ENCODE peak calls at places on chromosomes 5 and 9, in four cellular contexts. One of them, this sample, is unnamed.
A peak's percentile ranks its signal among the peaks of the same experiment; 100 is the strongest.

GRCh38 chr9:21434202-21435014 is 5.8 kb upstream of the IFNA1 start:
- DNase-seq in SK-N-SH: peak; percentile 16
- DNase-seq in GM12878: no peak
- DNase-seq in K562: no peak
- DNase-seq in this sample: peak; percentile 73

GRCh38 chr5:43609752-43610151 is 6.8 kb downstream of the NNT start:
- DNase-seq in GM12878: no peak
- DNase-seq in K562: peak; percentile 28
- DNase-seq in SK-N-SH: no peak
- DNase-seq in this sample: no peak

GRCh38 chr5:71830626-71831539 is 111.8 kb downstream of the CARTPT start:
- DNase-seq in SK-N-SH: no peak
- DNase-seq in GM12878: no peak
- DNase-seq in K562: no peak
- DNase-seq in this sample: peak; percentile 83

GRCh38 chr5:157431544-157432200 is 28.3 kb upstream of the NIPAL4 start:
- DNase-seq in GM12878: peak; percentile 35
- DNase-seq in SK-N-SH: no peak
- DNase-seq in K562: no peak
- DNase-seq in this sample: peak; percentile 69

GRCh38 chr5:116583085-116583766 is 8.6 kb upstream of the SEMA6A start:
- DNase-seq in K562: no peak
- DNase-seq in SK-N-SH: no peak
- DNase-seq in GM12878: no peak
- DNase-seq in this sample: peak; percentile 4

GRCh38 chr5:37774912-37775483 is 64.8 kb downstream of the GDNF start:
- DNase-seq in SK-N-SH: no peak
- DNase-seq in GM12878: peak; percentile 5
- DNase-seq in K562: peak; percentile 43
- DNase-seq in this sample: peak; percentile 31

GRCh38 chr9:122226758-122227575 is 1.8 kb downstream of the LHX6 start:
- DNase-seq in K562: no peak
- DNase-seq in GM12878: no peak
- DNase-seq in SK-N-SH: peak; percentile 69
- DNase-seq in this sample: no peak

GRCh38 chr5:120007619-120008018 is 378.3 kb downstream of the FAM170A start:
- DNase-seq in GM12878: no peak
- DNase-seq in SK-N-SH: no peak
- DNase-seq in K562: no peak
- DNase-seq in this sample: no peak

GRCh38 chr5:115472601-115473000 is 72.0 kb downstream of the FEM1C start:
- DNase-seq in GM12878: no peak
- DNase-seq in K562: no peak
- DNase-seq in SK-N-SH: no peak
- DNase-seq in this sample: no peak

GRCh38 chr5:83265318-83265717 is 188.0 kb downstream of the XRCC4 start:
- DNase-seq in SK-N-SH: peak; percentile 14
- DNase-seq in GM12878: no peak
- DNase-seq in K562: no peak
- DNase-seq in this sample: peak; percentile 43

GRCh38 chr5:67301285-67301904 is 104.8 kb upstream of the CD180 start:
- DNase-seq in SK-N-SH: no peak
- DNase-seq in GM12878: no peak
- DNase-seq in K562: no peak
- DNase-seq in this sample: peak; percentile 82

GRCh38 chr9:18665947-18666346 is 192.0 kb downstream of the ADAMTSL1 start:
- DNase-seq in GM12878: no peak
- DNase-seq in K562: no peak
- DNase-seq in SK-N-SH: no peak
- DNase-seq in this sample: no peak

GRCh38 chr5:142433526-142434321 is 108.9 kb upstream of the SPRY4 start:
- DNase-seq in K562: no peak
- DNase-seq in GM12878: no peak
- DNase-seq in SK-N-SH: no peak
- DNase-seq in this sample: peak; percentile 47

GRCh38 chr5:50667079-50667652 is 729 bp downstream of the PARP8 start:
- DNase-seq in SK-N-SH: peak; percentile 80
- DNase-seq in GM12878: no peak
- DNase-seq in K562: no peak
- DNase-seq in this sample: peak; percentile 41

GRCh38 chr5:35114698-35115097 is 66.9 kb upstream of the AGXT2 start:
- DNase-seq in K562: no peak
- DNase-seq in SK-N-SH: no peak
- DNase-seq in GM12878: no peak
- DNase-seq in this sample: no peak

GRCh38 chr9:120878188-120879130 is 1.5 kb upstream of the PHF19 start:
- DNase-seq in K562: peak; percentile 91
- DNase-seq in SK-N-SH: no peak
- DNase-seq in GM12878: no peak
- DNase-seq in this sample: no peak

GRCh38 chr9:114174876-114175771 is 19.8 kb downstream of the COL27A1 start:
- DNase-seq in K562: no peak
- DNase-seq in GM12878: no peak
- DNase-seq in SK-N-SH: peak; percentile 58
- DNase-seq in this sample: peak; percentile 88

GRCh38 chr5:57277085-57277484 is 103.2 kb downstream of the GPBP1 start:
- DNase-seq in GM12878: no peak
- DNase-seq in SK-N-SH: peak; percentile 8
- DNase-seq in K562: no peak
- DNase-seq in this sample: peak; percentile 40

GRCh38 chr5:32707394-32707997 is 3.6 kb upstream of the NPR3 start:
- DNase-seq in SK-N-SH: peak; percentile 43
- DNase-seq in K562: no peak
- DNase-seq in GM12878: no peak
- DNase-seq in this sample: peak; percentile 56

GRCh38 chr5:42499016-42499415 is 75.8 kb downstream of the GHR start:
- DNase-seq in SK-N-SH: no peak
- DNase-seq in GM12878: no peak
- DNase-seq in K562: no peak
- DNase-seq in this sample: no peak

DNA sequence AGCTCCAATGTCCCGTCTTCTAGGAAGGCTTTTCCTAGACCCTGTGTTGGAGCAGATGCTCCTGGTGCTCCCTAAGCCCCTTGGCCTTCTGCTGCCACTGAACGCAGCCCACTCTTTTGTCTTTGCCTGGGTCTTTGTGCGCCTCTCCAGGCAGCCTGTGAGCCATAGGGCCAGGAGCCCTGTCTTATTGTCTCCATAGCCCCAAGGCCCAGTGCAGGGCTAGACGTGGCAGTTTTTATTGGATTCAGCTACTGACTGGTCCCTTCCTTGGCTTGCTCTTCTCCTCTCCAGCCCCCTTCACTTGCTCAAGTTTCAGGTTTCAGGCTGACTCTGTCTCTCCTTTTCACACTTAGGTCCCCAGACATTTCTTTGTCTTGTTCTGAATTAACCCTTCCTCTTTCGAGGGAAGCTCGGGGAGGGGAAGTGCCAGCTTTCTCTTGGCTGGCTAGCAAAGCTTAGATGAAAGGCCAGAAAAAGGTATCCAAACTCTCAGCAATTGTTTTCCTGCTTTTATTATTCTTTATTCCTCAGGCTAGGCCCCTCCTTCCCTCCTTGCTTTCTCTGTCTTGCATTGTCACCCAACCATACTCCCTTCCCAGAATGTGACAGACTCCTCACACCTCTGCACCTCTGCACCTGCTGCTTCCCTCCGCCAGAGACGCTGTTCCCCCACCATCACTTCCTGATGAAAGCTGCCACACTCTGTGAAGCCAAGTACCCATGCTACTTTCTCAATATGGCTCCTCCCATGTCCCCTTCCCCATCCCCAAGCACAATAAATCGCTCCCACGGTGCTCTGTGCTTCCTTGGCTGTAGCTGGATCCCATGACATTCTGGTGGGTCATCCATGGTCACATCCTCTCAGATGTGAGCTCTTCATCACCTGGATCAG is 101.6 kb upstream of the CPEB4 start:
- DNase-seq in GM12878: peak; percentile 53
- DNase-seq in SK-N-SH: no peak
- DNase-seq in K562: peak; percentile 79
- DNase-seq in this sample: no peak
- TF ChIP-seq RCOR1 in GM12878: no peak
- TF ChIP-seq RCOR1 in SK-N-SH: no peak
- TF ChIP-seq RCOR1 in K562: peak; percentile 73
- TF ChIP-seq RCOR1 in this sample: no peak

DNA sequence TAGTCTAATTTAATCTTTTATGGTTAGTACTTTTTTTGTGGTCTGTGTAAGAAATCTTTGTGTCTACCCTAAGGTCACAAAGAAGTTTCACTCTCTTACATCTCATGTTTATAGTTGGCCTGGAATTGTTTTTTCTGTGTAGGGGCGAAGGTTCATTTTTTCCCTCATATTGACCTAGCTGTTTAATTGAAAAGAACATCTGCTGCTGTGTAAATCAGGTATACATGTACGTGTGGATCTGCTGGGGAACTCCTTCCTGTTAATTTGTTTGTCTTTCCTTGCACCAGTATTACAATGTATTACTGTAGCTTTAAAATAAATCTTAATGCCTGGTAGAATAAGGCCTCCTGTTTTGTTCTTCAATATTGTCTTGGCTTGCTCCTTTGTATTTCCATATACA is 37.8 kb downstream of the EXOSC2 start:
- DNase-seq in GM12878: no peak
- DNase-seq in SK-N-SH: no peak
- DNase-seq in K562: no peak
- DNase-seq in this sample: no peak
- TF ChIP-seq MXI1 in GM12878: no peak
- TF ChIP-seq MXI1 in SK-N-SH: no peak
- TF ChIP-seq MXI1 in K562: no peak
- TF ChIP-seq MXI1 in this sample: no peak

GRCh38 chr9:37011530-37011929 is 22.5 kb downstream of the PAX5 start:
- DNase-seq in GM12878: no peak
- DNase-seq in SK-N-SH: no peak
- DNase-seq in K562: no peak
- DNase-seq in this sample: no peak
- TF ChIP-seq RCOR1 in GM12878: no peak
- TF ChIP-seq RCOR1 in SK-N-SH: no peak
- TF ChIP-seq RCOR1 in K562: no peak
- TF ChIP-seq RCOR1 in this sample: no peak

GRCh38 chr5:17069995-17070405 is 133.9 kb upstream of the MYO10 start:
- DNase-seq in GM12878: no peak
- DNase-seq in SK-N-SH: no peak
- DNase-seq in K562: no peak
- DNase-seq in this sample: no peak
- TF ChIP-seq MXI1 in GM12878: no peak
- TF ChIP-seq MXI1 in SK-N-SH: no peak
- TF ChIP-seq MXI1 in K562: no peak
- TF ChIP-seq MXI1 in this sample: no peak

DNA sequence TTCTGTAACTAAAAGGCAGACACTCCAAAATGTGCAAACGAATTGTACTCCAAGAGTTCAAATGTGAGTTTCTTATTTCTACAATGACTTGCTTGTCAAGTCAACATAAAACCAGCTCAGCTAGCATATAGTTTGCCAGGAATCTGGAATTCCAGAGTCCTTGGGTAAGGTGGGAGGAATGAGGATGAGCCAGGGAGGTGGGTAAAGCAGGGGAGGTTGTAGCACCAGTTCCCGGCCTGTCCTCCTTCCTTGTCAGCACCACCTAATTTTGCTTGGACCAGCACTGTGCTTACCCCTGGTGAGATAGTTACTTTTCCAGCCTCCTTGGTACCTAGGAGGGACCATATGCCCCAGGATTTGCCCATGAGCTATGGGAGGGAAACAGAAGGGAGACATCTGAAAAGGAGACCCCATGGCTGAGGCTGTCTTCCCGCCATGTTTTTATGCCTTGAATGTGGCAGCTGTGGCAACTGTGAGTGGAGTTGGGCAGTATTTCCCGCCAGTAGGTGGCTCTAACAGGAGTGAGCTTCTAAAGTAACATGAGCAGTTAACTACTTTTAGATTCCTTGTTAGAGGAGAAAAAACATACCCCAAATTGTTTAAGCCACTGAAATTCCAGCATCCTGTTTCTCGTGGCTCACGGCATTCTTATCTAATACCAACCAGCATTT is 302.5 kb downstream of the TENT4A start:
- DNase-seq in GM12878: no peak
- DNase-seq in K562: no peak
- DNase-seq in SK-N-SH: no peak
- DNase-seq in this sample: no peak
- TF ChIP-seq RCOR1 in GM12878: no peak
- TF ChIP-seq RCOR1 in K562: no peak
- TF ChIP-seq RCOR1 in SK-N-SH: no peak
- TF ChIP-seq RCOR1 in this sample: no peak

DNA sequence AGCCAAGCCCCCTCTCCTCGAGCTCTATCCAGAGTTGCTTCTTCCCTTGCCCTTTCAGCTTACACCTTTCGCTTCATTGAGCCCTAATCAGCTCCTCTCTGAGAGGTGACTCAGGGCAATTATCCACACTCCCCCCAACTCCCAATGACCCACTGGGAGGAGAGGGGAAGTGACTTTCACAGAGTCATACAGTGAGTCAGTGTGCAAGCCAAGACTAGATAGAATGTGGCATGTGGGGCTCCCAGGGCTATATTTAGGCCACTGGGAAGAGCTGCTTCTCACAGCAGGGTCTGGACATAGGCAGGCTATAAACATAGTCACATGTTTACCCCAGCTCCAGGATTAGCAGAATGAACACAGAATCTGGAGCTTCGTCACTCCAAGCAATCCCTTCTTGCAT is 57.4 kb downstream of the NRG2 start:
- DNase-seq in SK-N-SH: no peak
- DNase-seq in K562: no peak
- DNase-seq in GM12878: peak; percentile 20
- DNase-seq in this sample: peak; percentile 68
- TF ChIP-seq MXI1 in SK-N-SH: no peak
- TF ChIP-seq MXI1 in K562: no peak
- TF ChIP-seq MXI1 in GM12878: no peak
- TF ChIP-seq MXI1 in this sample: no peak

GRCh38 chr9:35563791-35564197 is 41.3 kb upstream of the TESK1 start:
- DNase-seq in GM12878: no peak
- DNase-seq in SK-N-SH: peak; percentile 53
- DNase-seq in K562: peak; percentile 28
- DNase-seq in this sample: no peak

GRCh38 chr9:35564658-35565061 is 40.4 kb upstream of the TESK1 start:
- DNase-seq in K562: no peak
- DNase-seq in GM12878: no peak
- DNase-seq in SK-N-SH: no peak
- DNase-seq in this sample: no peak

GRCh38 chr9:35561468-35562261 is 43.4 kb upstream of the TESK1 start:
- DNase-seq in GM12878: no peak
- DNase-seq in K562: no peak
- DNase-seq in SK-N-SH: no peak
- DNase-seq in this sample: no peak

GRCh38 chr9:35560625-35561337 is 44.3 kb upstream of the TESK1 start:
- DNase-seq in SK-N-SH: no peak
- DNase-seq in K562: no peak
- DNase-seq in GM12878: no peak
- DNase-seq in this sample: no peak

GRCh38 chr9:35562895-35563746 is 41.9 kb upstream of the TESK1 start:
- DNase-seq in K562: no peak
- DNase-seq in SK-N-SH: no peak
- DNase-seq in GM12878: no peak
- DNase-seq in this sample: no peak
- TF ChIP-seq RCOR1 in K562: no peak
- TF ChIP-seq RCOR1 in SK-N-SH: no peak
- TF ChIP-seq RCOR1 in GM12878: no peak
- TF ChIP-seq RCOR1 in this sample: no peak

This sample was measured in IMR-90.